ENCODE peak calls at places on chromosomes 4 and X, in seven cellular contexts. H is GM23338, F is prostate gland, E is HCT116, J is suprapubic skin, A is stomach, L is SK-N-SH. M is an unnamed sample.

GRCh38 chr4:42066402-42066801 is 76.1 kb downstream of the SLC30A9 start:
- DNase-seq in A (no peak), H (no peak), E (no peak), J (no peak), F (no peak), L (no peak), M (no peak)

GRCh38 chr4:95256108-95256835 is 292.5 kb downstream of the UNC5C start:
- DNase-seq in H (no peak), L (no peak), F (no peak), J (no peak), E (no peak), A (no peak), M (no peak)

GRCh38 chrX:150680974-150681373 is 12.2 kb upstream of the MTMR1 start:
- DNase-seq in A (no peak), J (no peak), H (peak; percentile 48), L (peak; percentile 36), E (peak; percentile 8), F (no peak), M (no peak)

GRCh38 chr4:4334798-4335520 is 44.9 kb downstream of the ZBTB49 start:
- DNase-seq in A (peak; percentile 83), J (no peak), L (peak; percentile 66), H (peak; percentile 79), F (peak; percentile 36), E (peak; percentile 43), M (peak; percentile 67)

GRCh38 chr4:114056599-114056998 is 77.2 kb upstream of the ARSJ start:
- DNase-seq in L (no peak), E (no peak), F (no peak), H (no peak), A (no peak), J (no peak), M (no peak)

GRCh38 chrX:31201503-31201902 is 129.7 kb upstream of the FTHL17 start:
- DNase-seq in F (no peak), H (no peak), J (no peak), A (no peak), E (no peak), L (no peak), M (no peak)

GRCh38 chrX:23993012-23993633 is 33.9 kb downstream of the KLHL15 start:
- DNase-seq in L (no peak), A (no peak), J (no peak), H (no peak), F (no peak), E (no peak), M (no peak)

GRCh38 chr4:119746951-119747350 is 118.3 kb upstream of the PDE5A start:
- DNase-seq in A (no peak), H (no peak), F (no peak), L (no peak), J (no peak), E (no peak), M (no peak)

GRCh38 chr4:128782076-128782715 is 27.3 kb upstream of the JADE1 start:
- DNase-seq in J (no peak), E (peak; percentile 18), L (peak; percentile 41), H (peak; percentile 52), A (peak; percentile 46), F (no peak), M (no peak)

GRCh38 chr4:24470681-24471622 is 113.4 kb downstream of the DHX15 start:
- DNase-seq in F (peak; percentile 7), H (peak; percentile 60), J (no peak), A (no peak), L (peak; percentile 63), E (no peak), M (peak; percentile 88)

GRCh38 chr4:74431113-74431826 is 13.7 kb upstream of the AREG start:
- DNase-seq in A (no peak), H (no peak), J (no peak), E (no peak), L (no peak), F (no peak), M (no peak)

GRCh38 chrX:80181079-80181478 is 166.5 kb downstream of the TBX22 start:
- DNase-seq in A (no peak), H (peak; percentile 38), F (no peak), J (no peak), L (no peak), E (no peak), M (no peak)

GRCh38 chr4:121668368-121669162 is 28.2 kb downstream of the ANXA5 start:
- DNase-seq in H (no peak), E (no peak), J (no peak), A (no peak), F (no peak), L (no peak), M (no peak)

GRCh38 chr4:18042754-18043153 is 21.2 kb upstream of the LCORL start:
- DNase-seq in A (no peak), H (peak; percentile 50), L (no peak), F (no peak), E (peak; percentile 19), J (no peak), M (no peak)

GRCh38 chrX:2391869-2392606 is 108.7 kb downstream of the DHRSX start:
- DNase-seq in A (no peak), H (peak; percentile 85), F (no peak), J (peak; percentile 34), L (no peak), E (peak; percentile 94), M (no peak)

GRCh38 chr4:56227301-56227835 is 159.9 kb downstream of the AASDH start:
- DNase-seq in J (no peak), H (no peak), L (no peak), E (no peak), A (no peak), F (peak; percentile 16), M (no peak)

GRCh38 chr4:137471895-137472294 is 60.4 kb downstream of the PCDH18 start:
- DNase-seq in J (no peak), F (no peak), H (no peak), A (no peak), L (no peak), E (no peak), M (no peak)

GRCh38 chr4:98786866-98787265 is 128.5 kb upstream of the TSPAN5 start:
- DNase-seq in J (no peak), L (no peak), H (no peak), E (no peak), F (no peak), A (no peak), M (no peak)

GRCh38 chr4:109803924-109804571 is 2.2 kb upstream of the CFI start:
- DNase-seq in L (peak; percentile 49), F (peak; percentile 25), E (peak; percentile 51), J (no peak), H (peak; percentile 79), A (no peak), M (peak; percentile 25)

GRCh38 chrX:96576358-96576757 is 108.3 kb upstream of the DIAPH2 start:
- DNase-seq in F (no peak), E (no peak), J (no peak), A (no peak), L (no peak), H (no peak), M (no peak)

GRCh38 chrX:57573754-57574153 is 18.1 kb upstream of the ZXDB start:
- DNase-seq in J (no peak), F (no peak), E (no peak), L (no peak), H (peak; percentile 44), A (no peak), M (no peak)

GRCh38 chr4:151246742-151247141 is 30.2 kb upstream of the PRSS48 start:
- DNase-seq in E (no peak), H (no peak), F (no peak), A (no peak), J (no peak), L (no peak), M (no peak)

GRCh38 chrX:129721414-129721813 is 17.4 kb upstream of the XPNPEP2 start:
- DNase-seq in J (no peak), E (no peak), L (no peak), A (no peak), H (no peak), F (no peak), M (no peak)

DNA sequence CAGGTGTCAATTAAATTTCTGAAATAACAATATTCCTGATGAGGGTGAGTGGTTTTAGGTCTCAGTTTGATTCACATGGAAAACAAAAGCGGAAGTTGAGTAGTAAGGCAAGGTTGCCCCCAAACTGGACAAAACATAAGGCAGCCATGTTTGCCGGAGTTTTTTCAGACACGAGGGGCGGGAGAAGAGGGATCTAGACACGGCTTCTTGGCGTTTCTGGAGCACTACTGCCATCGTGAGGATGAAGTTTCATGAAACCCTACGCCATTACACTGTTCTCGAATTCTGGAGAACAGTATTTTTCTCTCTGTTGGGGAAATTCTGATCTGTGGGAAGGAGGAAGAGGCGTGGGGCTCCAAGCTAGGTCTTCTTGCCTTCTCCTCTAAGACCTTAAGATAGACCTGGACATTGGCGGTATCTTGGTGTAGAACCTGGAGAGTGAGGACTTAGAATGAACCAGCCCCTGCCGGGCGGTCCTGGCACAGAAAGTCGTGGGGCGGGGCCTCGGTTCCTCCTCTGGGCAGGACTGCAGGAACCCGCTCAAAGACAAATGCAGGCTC is 160.3 kb downstream of the OR13H1 start:
- DNase-seq in J (no peak), L (peak; percentile 64), H (peak; percentile 6), A (peak; percentile 91), E (no peak), F (no peak), M (no peak)
- H3K4me3 ChIP-seq in J (no peak overlapping the region), L (peak overlapping the region; percentile 69), H (no peak overlapping the region), A (no peak overlapping the region), E (no peak overlapping the region), F (no peak overlapping the region), M (no peak overlapping the region)

DNA sequence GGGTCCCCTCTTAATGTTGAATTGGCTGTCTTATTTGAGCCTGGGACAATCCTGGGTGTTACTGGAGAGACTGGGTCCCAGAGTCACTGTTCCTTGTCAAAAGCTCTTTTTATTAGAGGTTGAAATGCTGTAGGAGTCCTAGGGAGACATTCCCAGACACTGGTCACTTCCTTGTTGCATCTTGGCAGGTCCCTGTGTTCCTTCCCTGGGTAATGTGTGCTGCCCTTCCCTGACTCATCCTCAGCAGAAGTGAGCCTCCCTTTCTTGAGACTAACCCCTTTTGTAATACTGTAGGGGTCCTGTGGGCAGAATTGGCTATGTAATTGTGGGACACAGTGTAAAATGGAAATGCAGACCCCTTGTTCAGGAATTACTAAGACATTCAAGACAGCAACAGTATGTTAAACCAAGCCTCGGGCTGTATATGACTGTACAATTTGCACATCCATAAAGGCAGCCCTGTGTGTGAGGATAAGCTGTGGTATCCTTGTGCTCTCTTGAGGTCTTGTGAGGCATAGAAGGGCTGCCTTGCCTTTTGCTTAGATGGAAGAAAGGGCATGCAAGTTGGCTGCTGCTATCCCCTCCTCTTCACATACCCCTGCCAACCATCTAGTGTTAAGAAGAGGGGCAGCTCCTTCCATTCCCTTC is 53.5 kb downstream of the DCLK2 start:
- DNase-seq in E (no peak), J (no peak), F (no peak), A (no peak), L (no peak), H (no peak), M (no peak)
- H3K4me1 ChIP-seq in E (peaks cover 9% of the 10 kb centered on the region), J (no peaks in the 10 kb centered on the region), F (no peaks in the 10 kb centered on the region), A (no peaks in the 10 kb centered on the region), L (peaks cover 5% of the 10 kb centered on the region), H (no peaks in the 10 kb centered on the region), M (peaks cover under 1% of the 10 kb centered on the region)

GRCh38 chr4:2468464-2469191 is at the start of gene RNF4:
- DNase-seq in F (peak; percentile 96), A (peak; percentile 97), E (peak; percentile 91), H (peak; percentile 99), L (peak; percentile 99), J (peak; percentile 99), M (peak; percentile 97)
- TF ChIP-seq POLR2AphosphoS5 in F (peak; percentile 93), A (peak; percentile 70), E (peak; percentile 85), H (peak; percentile 76), L (peak; percentile 92), J (peak; percentile 9), M (peak; percentile 57)

DNA sequence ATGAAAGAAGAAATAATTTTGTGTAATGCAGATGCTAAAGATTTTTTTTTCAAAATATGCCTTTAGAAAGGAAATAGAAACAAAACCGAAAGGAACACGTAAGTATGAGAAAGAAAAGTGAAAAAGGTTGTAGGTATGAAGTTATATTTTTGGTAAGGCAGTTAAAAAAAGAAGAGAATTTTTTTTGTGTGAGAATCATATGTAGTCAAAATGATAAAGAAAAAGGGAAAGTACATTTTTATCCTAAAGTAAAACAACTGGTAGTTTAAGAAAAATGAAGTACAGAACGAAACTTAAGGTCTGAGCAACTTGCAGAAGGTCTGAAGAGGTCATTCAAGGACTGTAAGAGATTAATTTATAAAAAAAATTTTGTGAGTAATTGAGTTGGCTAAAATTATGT is 164.0 kb upstream of the TRAM1L1 start:
- DNase-seq in H (no peak), F (no peak), L (no peak), J (no peak), E (no peak), A (no peak), M (no peak)
- H3K4me3 ChIP-seq in H (no peak overlapping the region), F (no peak overlapping the region), L (no peak overlapping the region), J (no peak overlapping the region), E (no peak overlapping the region), A (no peak overlapping the region), M (no peak overlapping the region)

M was measured in upper lobe of left lung.